ENCODE peak calls at places on chromosomes 12 and 14, in seven cellular contexts. N, F, W, H, A, O and C are unnamed samples. For H3K4me1 and H3K27me3, the result is how much of the 10 kb centered on the place peaks cover.

GRCh38 chr14:104429291-104429861 is 150.2 kb upstream of the C14orf180 start:
- DNase-seq in N (no peak), F (no peak), W (no peak), H (no peak), A (no peak), O (no peak), C (no peak)

GRCh38 chr12:84793558-84794367 is 118.8 kb downstream of the SLC6A15 start:
- DNase-seq in N (no peak), F (no peak), W (peak), H (peak), A (peak), O (peak), C (no peak)

GRCh38 chr12:120882055-120882555 is 22.1 kb downstream of the SPPL3 start:
- DNase-seq in N (no peak), F (no peak), W (no peak), H (no peak), A (no peak), O (no peak), C (no peak)

GRCh38 chr14:77058785-77059184 is 30.3 kb upstream of the IRF2BPL start:
- DNase-seq in N (no peak), F (no peak), W (no peak), H (no peak), A (no peak), O (no peak), C (no peak)

GRCh38 chr14:49769171-49769570 is 1.2 kb downstream of the KLHDC2 start:
- DNase-seq in N (no peak), F (no peak), W (peak), H (no peak), A (peak), O (peak), C (peak)

GRCh38 chr12:106304001-106304421 is 1.5 kb downstream of the TCP11L2 start:
- DNase-seq in N (no peak), F (no peak), W (no peak), H (no peak), A (no peak), O (no peak), C (no peak)

GRCh38 chr12:118302053-118302452 is 70.7 kb downstream of the TAOK3 start:
- DNase-seq in N (no peak), F (no peak), W (peak), H (no peak), A (peak), O (peak), C (peak)

GRCh38 chr14:90461425-90461824 is 64.6 kb downstream of the CALM1 start:
- DNase-seq in N (no peak), F (no peak), W (no peak), H (no peak), A (peak), O (no peak), C (no peak)

GRCh38 chr14:88933203-88933602 is 108.8 kb downstream of the TTC8 start:
- DNase-seq in N (no peak), F (no peak), W (no peak), H (no peak), A (no peak), O (no peak), C (no peak)

GRCh38 chr12:59388176-59388575 is 207.7 kb upstream of the SLC16A7 start:
- DNase-seq in N (no peak), F (no peak), W (no peak), H (no peak), A (peak), O (no peak), C (no peak)
- H3K4me3 ChIP-seq in N (no peak), F (no peak), W (no peak), H (no peak), A (no peak), O (no peak), C (no peak)

GRCh38 chr12:4943067-4943937 is 33.6 kb downstream of the KCNA1 start:
- DNase-seq in N (no peak), F (no peak), W (no peak), H (no peak), A (no peak), O (no peak), C (no peak)
- H3K4me1 ChIP-seq in N (under half), F (under half), W (under half), H (under half), A (under half), O (under half), C (under half)

GRCh38 chr12:113473942-113474341 is 2.3 kb upstream of the LHX5 start:
- DNase-seq in N (no peak), F (no peak), W (peak), H (no peak), A (peak), O (no peak), C (no peak)
- H3K27me3 ChIP-seq in N (under half), F (half or more), W (half or more), H (half or more), A (half or more), O (half or more), C (under half)

GRCh38 chr12:13198240-13198639 is 1.7 kb downstream of the EMP1 start:
- DNase-seq in N (no peak), F (no peak), W (no peak), H (no peak), A (no peak), O (no peak), C (no peak)

GRCh38 chr12:13200841-13201240 is 4.3 kb downstream of the EMP1 start:
- DNase-seq in N (no peak), F (no peak), W (no peak), H (no peak), A (no peak), O (no peak), C (no peak)

GRCh38 chr12:13196302-13196921 is at the start of gene EMP1:
- DNase-seq in N (peak), F (peak), W (peak), H (peak), A (peak), O (peak), C (peak)

GRCh38 chr12:13197526-13198141 is 1.1 kb downstream of the EMP1 start:
- DNase-seq in N (peak), F (peak), W (no peak), H (peak), A (no peak), O (peak), C (peak)

GRCh38 chr12:13198921-13199320 is 2.4 kb downstream of the EMP1 start:
- DNase-seq in N (no peak), F (no peak), W (no peak), H (no peak), A (no peak), O (peak), C (no peak)
- H3K4me3 ChIP-seq in N (peak), F (peak), W (peak), H (peak), A (peak), O (peak), C (peak)

GRCh38 chr14:65600742-65601141 is 188.2 kb downstream of the FUT8 start:
- DNase-seq in N (no peak), F (no peak), W (no peak), H (no peak), A (no peak), O (no peak), C (no peak)
- H3K4me1 ChIP-seq in N (under half), F (under half), W (under half), H (under half), A (under half), O (under half), C (under half)

DNA sequence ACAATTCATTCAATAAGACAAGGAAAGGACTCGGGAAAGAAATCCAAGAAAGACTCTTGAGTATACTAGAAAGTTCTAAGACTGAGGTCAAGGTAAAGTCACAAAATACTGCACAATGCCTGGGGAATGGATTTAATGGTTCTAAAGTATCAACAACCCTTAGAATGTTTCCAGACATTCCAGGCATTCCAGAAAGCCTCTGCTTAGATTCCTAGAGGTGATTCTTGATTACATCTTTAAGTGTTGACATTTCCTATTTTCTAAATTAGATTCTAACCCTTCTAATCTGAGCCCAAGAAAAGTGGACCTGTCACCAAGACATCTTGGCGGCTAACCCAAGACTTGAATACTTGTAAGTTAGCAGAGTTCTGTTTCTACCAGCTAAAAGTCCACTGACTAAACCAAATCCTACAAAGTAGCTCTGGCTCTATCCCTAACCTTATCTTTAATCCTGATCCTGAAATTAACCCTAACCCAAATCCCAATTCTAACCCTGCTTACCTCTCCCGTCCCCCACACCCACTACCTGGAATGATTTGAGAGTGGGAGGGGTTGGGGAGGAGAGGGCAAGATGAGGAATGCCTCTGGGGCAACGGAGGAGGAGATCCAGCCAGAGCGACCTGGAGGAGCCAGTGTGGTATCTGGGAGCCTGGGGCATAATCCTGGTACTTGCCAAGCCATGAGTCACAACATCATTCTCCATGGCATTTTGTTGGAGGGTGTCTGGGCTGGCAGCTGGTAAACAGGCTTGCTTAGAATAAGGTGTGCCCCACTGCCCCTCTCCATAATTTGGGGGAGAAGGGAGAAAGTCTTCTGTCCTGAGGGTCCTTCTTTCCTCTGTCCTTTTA is 93.4 kb upstream of the HOXC13 start:
- DNase-seq in N (no peak), F (no peak), W (peak), H (no peak), A (peak), O (peak), C (no peak)
- H3K27me3 ChIP-seq in N (under half), F (under half), W (under half), H (under half), A (under half), O (under half), C (under half)

GRCh38 chr12:113057565-113058485 is 1.3 kb downstream of the DTX1 start:
- DNase-seq in N (no peak), F (no peak), W (no peak), H (no peak), A (no peak), O (no peak), C (no peak)
- H3K4me3 ChIP-seq in N (no peak), F (no peak), W (no peak), H (peak), A (no peak), O (no peak), C (no peak)

GRCh38 chr14:101844752-101845151 is 83.2 kb downstream of the PPP2R5C start:
- DNase-seq in N (no peak), F (no peak), W (no peak), H (no peak), A (no peak), O (no peak), C (no peak)
- H3K4me1 ChIP-seq in N (under half), F (under half), W (under half), H (half or more), A (under half), O (under half), C (under half)